ENCODE peak calls at places on chromosomes 16 and 17, in seven cellular contexts. D is CD14-positive monocyte, K is nephron progenitor cell, Q is breast epithelium, X is fibroblast of mammary gland, L is brain microvascular endothelial cell, Y is sigmoid colon. V is an unnamed sample.

GRCh38 chr17:55284001-55284884 is 19.5 kb downstream of the HLF start:
- DNase-seq in X (no peak), D (no peak), L (no peak), Q (no peak), K (no peak), Y (no peak), V (no peak)

GRCh38 chr16:4679854-4680636 is 13.3 kb upstream of the NUDT16L1 start:
- DNase-seq in Y (peak; percentile 87), D (peak; percentile 95), K (no peak), Q (peak; percentile 89), X (peak; percentile 91), L (no peak), V (no peak)

GRCh38 chr17:72971513-72971880 is 121.0 kb downstream of the SLC39A11 start:
- DNase-seq in L (no peak), D (no peak), Y (no peak), X (no peak), K (no peak), Q (no peak), V (no peak)

GRCh38 chr17:57645950-57646686 is 99.0 kb downstream of the CCDC182 start:
- DNase-seq in Q (no peak), X (peak; percentile 14), Y (no peak), L (no peak), K (no peak), D (no peak), V (no peak)

GRCh38 chr17:71709271-71709670 is 411.5 kb upstream of the SOX9 start:
- DNase-seq in L (no peak), Q (no peak), D (no peak), K (no peak), X (no peak), Y (no peak), V (peak; percentile 94)

GRCh38 chr16:4313563-4314531 is 2.0 kb upstream of the GLIS2 start:
- DNase-seq in Y (no peak), Q (no peak), K (peak; percentile 76), X (peak; percentile 35), L (no peak), D (no peak), V (no peak)

GRCh38 chr17:31251075-31251474 is 46.0 kb downstream of the OMG start:
- DNase-seq in D (no peak), K (no peak), Q (no peak), X (peak; percentile 32), L (no peak), Y (no peak), V (no peak)

GRCh38 chr17:59753522-59754467 is 46.3 kb downstream of the VMP1 start:
- DNase-seq in X (peak; percentile 92), Q (no peak), D (no peak), Y (no peak), L (peak; percentile 74), K (peak; percentile 20), V (peak; percentile 87)

GRCh38 chr16:20867585-20867984 is 32.6 kb downstream of the DCUN1D3 start:
- DNase-seq in Y (no peak), L (peak; percentile 29), Q (no peak), D (no peak), X (peak; percentile 74), K (no peak), V (peak; percentile 45)

GRCh38 chr17:47663997-47664941 is 14.6 kb downstream of the KPNB1 start:
- DNase-seq in K (peak; percentile 66), Q (no peak), Y (peak; percentile 68), L (peak; percentile 63), D (no peak), X (peak; percentile 68), V (peak; percentile 64)

GRCh38 chr17:73249700-73250099 is 12.0 kb downstream of the CPSF4L start:
- DNase-seq in K (no peak), Q (no peak), D (no peak), L (no peak), Y (no peak), X (no peak), V (no peak)

GRCh38 chr16:17437142-17437720 is 33.5 kb downstream of the XYLT1 start:
- DNase-seq in D (no peak), L (no peak), Y (no peak), X (no peak), Q (no peak), K (no peak), V (peak; percentile 45)

GRCh38 chr17:17070931-17071330 is 28.7 kb downstream of the MPRIP start:
- DNase-seq in X (no peak), Q (peak; percentile 10), D (no peak), L (no peak), K (no peak), Y (peak; percentile 61), V (no peak)

GRCh38 chr16:15857779-15858560 is 1.1 kb upstream of the MYH11 start:
- DNase-seq in Y (peak; percentile 94), X (no peak), Q (peak; percentile 53), K (peak; percentile 63), D (no peak), L (peak; percentile 22), V (peak; percentile 47)

GRCh38 chr16:81695431-81695890 is 83.6 kb upstream of the PLCG2 start:
- DNase-seq in Q (no peak), K (no peak), Y (no peak), X (no peak), L (no peak), D (no peak), V (peak; percentile 13)

GRCh38 chr17:73720187-73720834 is 76.1 kb upstream of the SDK2 start:
- DNase-seq in Y (no peak), X (no peak), Q (no peak), D (no peak), L (no peak), K (no peak), V (no peak)

GRCh38 chr17:32348483-32348800 is 1.5 kb upstream of the ZNF207 start:
- DNase-seq in Q (no peak), Y (no peak), D (no peak), L (no peak), X (no peak), K (no peak), V (no peak)

DNA sequence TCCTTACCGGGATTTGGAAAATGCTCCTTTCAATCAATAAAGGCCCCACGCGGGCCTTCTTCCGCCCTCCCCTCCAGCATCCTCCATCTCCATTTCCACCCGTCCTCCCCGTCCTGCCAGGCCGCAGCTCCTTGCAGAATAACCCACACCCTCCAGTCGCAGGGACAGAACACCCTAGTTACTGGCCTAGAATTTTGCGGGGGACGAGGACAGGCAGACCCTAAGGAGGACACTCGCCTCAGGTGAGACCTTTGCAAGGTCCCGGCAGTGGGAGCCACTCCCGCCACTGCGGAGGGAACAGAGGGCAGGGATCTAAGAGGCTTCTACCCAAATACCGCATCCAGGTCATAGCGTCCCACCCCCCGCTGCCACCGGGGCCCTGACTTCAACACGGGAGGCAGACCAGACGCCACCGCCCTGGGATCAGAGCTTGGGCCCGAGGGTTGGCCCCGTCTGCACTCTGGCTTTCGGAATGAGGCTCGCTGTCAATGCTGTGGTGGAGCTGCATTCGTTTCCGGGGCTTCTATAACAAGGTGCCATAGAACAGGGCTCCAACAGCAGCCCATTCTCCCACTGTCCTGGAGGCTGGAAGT is 26.8 kb downstream of the SLC25A10 start:
- DNase-seq in Q (no peak), D (no peak), X (no peak), L (no peak), Y (no peak), K (no peak), V (no peak)
- TF ChIP-seq CTCF in Q (no peak), D (no peak), X (no peak), L (no peak), Y (no peak), K (no peak), V (no peak)

DNA sequence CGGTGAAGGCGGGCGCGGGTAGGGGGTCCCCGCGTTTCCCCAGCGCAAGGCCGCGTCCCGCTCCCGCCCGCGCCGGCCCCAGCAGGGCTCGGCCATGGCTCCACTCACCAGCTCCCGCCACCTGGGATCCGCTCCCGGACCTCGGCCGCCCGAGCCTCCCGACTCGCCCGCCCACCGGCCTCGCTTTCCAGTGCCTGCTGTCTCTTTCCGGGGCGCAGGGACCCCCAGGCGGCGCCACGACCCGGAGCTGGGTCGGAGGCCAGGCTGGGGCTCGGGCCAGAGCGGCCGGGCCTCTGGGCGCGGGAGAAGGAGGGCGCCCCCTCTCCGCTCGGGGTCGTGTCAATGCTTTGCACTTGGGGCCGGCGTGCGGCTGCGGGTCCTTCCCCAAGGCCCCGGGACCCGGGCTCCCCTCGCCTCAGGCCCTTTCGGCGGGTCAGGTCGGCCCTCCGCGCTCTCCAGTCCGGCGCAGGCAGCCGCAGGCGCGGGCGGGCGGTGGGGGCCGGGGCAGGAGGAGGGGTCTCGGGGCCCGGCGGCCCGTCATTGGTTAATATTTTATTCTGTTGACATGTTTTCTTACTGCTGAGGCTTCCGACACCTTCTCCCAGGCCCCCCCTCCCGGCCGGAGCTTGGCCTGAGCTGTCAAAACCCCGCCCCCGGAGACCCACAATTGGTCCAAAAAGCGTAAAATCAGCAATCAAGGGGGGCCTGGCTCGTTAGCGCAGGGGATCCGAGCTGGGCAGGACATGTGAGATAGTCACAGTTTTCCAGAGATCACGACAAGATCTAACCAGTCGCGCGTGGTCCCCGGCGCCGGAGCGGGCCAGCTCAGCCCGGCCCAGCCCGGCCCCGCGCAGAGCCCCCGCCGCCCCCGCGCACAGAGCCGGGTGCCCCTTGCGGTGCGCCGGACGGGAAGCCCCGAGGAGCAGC is at the start of gene TBX2:
- DNase-seq in K (peak; percentile 69), Q (no peak), D (no peak), L (peak; percentile 96), X (peak; percentile 95), Y (peak; percentile 78), V (peak; percentile 79)
- TF ChIP-seq CTCF in K (no peak), Q (no peak), D (no peak), L (no peak), X (no peak), Y (no peak), V (no peak)

GRCh38 chr17:10683853-10684252 is 13.5 kb downstream of the SCO1 start:
- DNase-seq in X (peak; percentile 64), K (no peak), D (no peak), L (no peak), Y (no peak), Q (no peak), V (peak; percentile 37)
- TF ChIP-seq CTCF in X (peak; percentile 63), K (peak; percentile 58), D (peak; percentile 61), L (peak; percentile 48), Y (peak; percentile 18), Q (no peak), V (peak; percentile 57)

GRCh38 chr17:28470266-28471126 is 2.9 kb upstream of the SLC13A2 start:
- DNase-seq in K (no peak), X (no peak), Y (peak; percentile 26), L (no peak), D (no peak), Q (no peak), V (no peak)

GRCh38 chr17:28466521-28467048 is 6.9 kb upstream of the SLC13A2 start:
- DNase-seq in Q (no peak), X (no peak), K (no peak), D (no peak), L (peak; percentile 16), Y (no peak), V (no peak)

GRCh38 chr17:28467456-28468025 is 5.9 kb upstream of the SLC13A2 start:
- DNase-seq in Q (no peak), L (peak; percentile 61), K (no peak), X (peak; percentile 74), D (no peak), Y (peak; percentile 14), V (peak; percentile 79)

GRCh38 chr17:28469376-28469775 is 4.1 kb upstream of the SLC13A2 start:
- DNase-seq in L (no peak), D (no peak), K (no peak), Q (no peak), Y (peak; percentile 37), X (no peak), V (no peak)

DNA sequence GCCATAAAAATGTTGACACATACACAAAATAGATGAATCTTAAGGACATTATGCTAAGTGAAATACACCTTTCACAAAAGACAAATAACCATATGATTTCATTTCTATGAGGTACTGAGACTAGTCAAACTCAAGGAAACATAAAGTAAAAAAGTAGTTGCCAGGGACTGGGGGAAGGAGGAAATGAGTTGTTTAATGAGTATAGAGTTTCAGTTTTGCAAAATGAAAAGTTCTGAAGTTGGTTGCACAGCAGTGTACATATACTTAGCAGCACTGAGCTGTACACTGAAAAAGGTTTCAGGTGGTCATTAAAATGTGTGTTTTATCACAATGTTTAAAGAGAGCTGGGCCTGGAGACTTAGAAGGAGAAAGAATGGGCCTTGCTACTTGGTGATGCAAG is 4.7 kb upstream of the SLC13A2 start:
- DNase-seq in L (no peak), Q (no peak), X (no peak), D (no peak), Y (no peak), K (no peak), V (no peak)
- TF ChIP-seq CTCF in L (no peak), Q (no peak), X (no peak), D (no peak), Y (no peak), K (no peak), V (no peak)

V was measured in AG10803.